ENCODE peak calls at places on chromosomes 2 and 18, in eight cellular contexts. One of them, this sample, is unnamed.

GRCh38 chr18:6146309-6146661 is 251.0 kb upstream of the TMEM200C start:
- DNase-seq in GM20000: no peak
- DNase-seq in Right ventricle myocardium inferior: no peak
- DNase-seq in AG08395: no peak
- DNase-seq in GM10248: no peak
- DNase-seq in hippocampal formation: no peak
- DNase-seq in aorta: no peak
- DNase-seq in C1 segment of cervical spinal cord: no peak
- DNase-seq in this sample: no peak

GRCh38 chr18:33231474-33232317 is 208.8 kb downstream of the CCDC178 start:
- DNase-seq in GM20000: peak
- DNase-seq in Right ventricle myocardium inferior: peak
- DNase-seq in AG08395: peak
- DNase-seq in GM10248: peak
- DNase-seq in hippocampal formation: peak
- DNase-seq in aorta: no peak
- DNase-seq in C1 segment of cervical spinal cord: peak
- DNase-seq in this sample: peak

GRCh38 chr18:51188024-51188701 is 9.3 kb downstream of the MEX3C start:
- DNase-seq in GM20000: peak
- DNase-seq in Right ventricle myocardium inferior: no peak
- DNase-seq in AG08395: no peak
- DNase-seq in GM10248: no peak
- DNase-seq in hippocampal formation: no peak
- DNase-seq in aorta: no peak
- DNase-seq in C1 segment of cervical spinal cord: no peak
- DNase-seq in this sample: no peak

GRCh38 chr2:176398783-176399182 is 129.5 kb downstream of the MTX2 start:
- DNase-seq in GM20000: no peak
- DNase-seq in Right ventricle myocardium inferior: no peak
- DNase-seq in AG08395: no peak
- DNase-seq in GM10248: no peak
- DNase-seq in hippocampal formation: no peak
- DNase-seq in aorta: no peak
- DNase-seq in C1 segment of cervical spinal cord: no peak
- DNase-seq in this sample: no peak

GRCh38 chr18:22110482-22110924 is 58.9 kb upstream of the GATA6 start:
- DNase-seq in GM20000: no peak
- DNase-seq in Right ventricle myocardium inferior: no peak
- DNase-seq in AG08395: no peak
- DNase-seq in GM10248: no peak
- DNase-seq in hippocampal formation: no peak
- DNase-seq in aorta: no peak
- DNase-seq in C1 segment of cervical spinal cord: no peak
- DNase-seq in this sample: no peak

GRCh38 chr2:126797622-126798275 is 100.9 kb upstream of the TEX51 start:
- DNase-seq in GM20000: no peak
- DNase-seq in Right ventricle myocardium inferior: no peak
- DNase-seq in AG08395: no peak
- DNase-seq in GM10248: no peak
- DNase-seq in hippocampal formation: no peak
- DNase-seq in aorta: no peak
- DNase-seq in C1 segment of cervical spinal cord: no peak
- DNase-seq in this sample: no peak

GRCh38 chr2:233363744-233364235 is 9.5 kb downstream of the DGKD start:
- DNase-seq in GM20000: no peak
- DNase-seq in Right ventricle myocardium inferior: no peak
- DNase-seq in AG08395: no peak
- DNase-seq in GM10248: no peak
- DNase-seq in hippocampal formation: no peak
- DNase-seq in aorta: no peak
- DNase-seq in C1 segment of cervical spinal cord: no peak
- DNase-seq in this sample: no peak

GRCh38 chr2:31233741-31234689 is at the start of gene EHD3:
- DNase-seq in GM20000: peak
- DNase-seq in Right ventricle myocardium inferior: peak
- DNase-seq in AG08395: peak
- DNase-seq in GM10248: peak
- DNase-seq in hippocampal formation: peak
- DNase-seq in aorta: peak
- DNase-seq in C1 segment of cervical spinal cord: peak
- DNase-seq in this sample: peak

GRCh38 chr18:71293322-71293721 is 1004.5 kb downstream of the SOCS6 start:
- DNase-seq in GM20000: no peak
- DNase-seq in Right ventricle myocardium inferior: no peak
- DNase-seq in AG08395: no peak
- DNase-seq in GM10248: no peak
- DNase-seq in hippocampal formation: no peak
- DNase-seq in aorta: no peak
- DNase-seq in C1 segment of cervical spinal cord: no peak
- DNase-seq in this sample: no peak